ENCODE peak calls at places on chromosomes 3 and 15, in eight cellular contexts. C, B, M, F, G, N, I and Y are unnamed samples.

GRCh38 chr3:127786358-127787070 is 35.8 kb downstream of the MGLL start:
- DNase-seq in N (peak), C (peak), I (no peak), F (peak), B (peak), M (no peak), G (peak), Y (no peak)

GRCh38 chr3:32577621-32578556 is 7.2 kb upstream of the DYNC1LI1 start:
- DNase-seq in F (no peak), I (peak), C (no peak), N (peak), B (no peak), M (peak), G (no peak), Y (peak)

GRCh38 chr3:194561306-194561974 is 71.8 kb downstream of the TMEM44 start:
- DNase-seq in M (peak), G (no peak), C (no peak), B (no peak), F (no peak), N (peak), I (peak), Y (no peak)

GRCh38 chr3:120193554-120193953 is 91.5 kb downstream of the GPR156 start:
- DNase-seq in B (no peak), F (no peak), C (no peak), G (no peak), N (no peak), M (no peak), I (no peak), Y (no peak)

GRCh38 chr3:56837196-56837955 is 35.6 kb upstream of the ARHGEF3 start:
- DNase-seq in B (no peak), G (no peak), C (no peak), M (no peak), F (no peak), I (peak), N (no peak), Y (no peak)

GRCh38 chr3:69869643-69870042 is 129.9 kb upstream of the SAMMSON start:
- DNase-seq in M (peak), N (peak), I (peak), B (no peak), F (no peak), G (no peak), C (no peak), Y (no peak)

GRCh38 chr15:26158176-26158575 is 295.0 kb upstream of the ATP10A start:
- DNase-seq in N (no peak), B (no peak), M (no peak), F (no peak), G (no peak), C (no peak), I (no peak), Y (no peak)

GRCh38 chr3:127865941-127866340 is 43.6 kb upstream of the MGLL start:
- DNase-seq in I (peak), F (no peak), G (no peak), B (no peak), C (no peak), N (peak), M (peak), Y (no peak)

GRCh38 chr3:155643581-155644165 is 101.2 kb downstream of the PLCH1 start:
- DNase-seq in F (no peak), M (no peak), G (no peak), N (no peak), C (no peak), I (no peak), B (no peak), Y (no peak)

GRCh38 chr15:33430564-33430963 is 119.8 kb downstream of the RYR3 start:
- DNase-seq in I (no peak), M (no peak), F (no peak), G (no peak), N (no peak), B (no peak), C (no peak), Y (no peak)

GRCh38 chr3:158961911-158962310 is 160.1 kb downstream of the MFSD1 start:
- DNase-seq in F (no peak), N (no peak), G (no peak), C (no peak), I (peak), M (no peak), B (no peak), Y (no peak)

GRCh38 chr15:97654677-97655076 is 305.8 kb upstream of the ARRDC4 start:
- DNase-seq in I (no peak), M (no peak), N (no peak), G (no peak), B (no peak), C (no peak), F (no peak), Y (no peak)

GRCh38 chr3:52236424-52236886 is 2.5 kb downstream of the TWF2 start:
- DNase-seq in N (no peak), I (no peak), C (no peak), G (no peak), B (no peak), F (no peak), M (no peak), Y (no peak)

GRCh38 chr15:69758810-69759410 is 306.3 kb downstream of the RPLP1 start:
- DNase-seq in F (no peak), N (peak), C (peak), B (peak), G (no peak), M (peak), I (no peak), Y (peak)

GRCh38 chr3:155870945-155871745 is 695 bp downstream of the GMPS start:
- DNase-seq in G (peak), F (peak), C (peak), M (no peak), N (no peak), B (peak), I (peak), Y (no peak)

GRCh38 chr3:58575986-58576652 is 1.1 kb downstream of the FAM107A start:
- DNase-seq in B (no peak), I (no peak), C (peak), F (no peak), N (no peak), M (peak), G (no peak), Y (no peak)

GRCh38 chr3:45940004-45940780 is 3.1 kb upstream of the CXCR6 start:
- DNase-seq in B (no peak), M (no peak), F (no peak), N (no peak), G (peak), C (no peak), I (no peak), Y (no peak)

GRCh38 chr15:35194296-35194695 is 109.2 kb upstream of the NANOGP8 start:
- DNase-seq in G (no peak), B (no peak), I (peak), M (peak), N (peak), C (no peak), F (no peak), Y (no peak)

GRCh38 chr3:184377882-184378445 is at the start of gene THPO:
- DNase-seq in F (peak), C (peak), B (no peak), N (no peak), G (no peak), M (no peak), I (no peak), Y (no peak)

GRCh38 chr15:36370735-36371115 is 208.7 kb upstream of the CDIN1 start:
- DNase-seq in B (no peak), I (peak), F (no peak), G (no peak), N (peak), M (peak), C (no peak), Y (no peak)

GRCh38 chr3:136380530-136380929 is 130.4 kb downstream of the PCCB start:
- DNase-seq in N (no peak), M (no peak), F (no peak), I (peak), G (no peak), B (no peak), C (no peak), Y (no peak)

GRCh38 chr3:144636833-144637232 is 665.2 kb downstream of the DIPK2A start:
- DNase-seq in N (no peak), F (no peak), G (no peak), I (no peak), C (peak), M (no peak), B (peak), Y (no peak)

GRCh38 chr15:78991879-78992278 is 47.0 kb upstream of the CTSH start:
- DNase-seq in G (peak), M (no peak), F (no peak), N (no peak), C (no peak), I (no peak), B (no peak), Y (no peak)

GRCh38 chr15:88636039-88636438 is 2.8 kb upstream of the ISG20 start:
- DNase-seq in I (peak), N (no peak), M (no peak), G (no peak), B (peak), F (peak), C (peak), Y (no peak)

GRCh38 chr15:65611888-65612615 is 1.1 kb upstream of the INTS14 start:
- DNase-seq in I (no peak), C (no peak), N (no peak), G (no peak), F (peak), B (peak), M (no peak), Y (no peak)

GRCh38 chr15:41928637-41929620 is 35.1 kb upstream of the SPTBN5 start:
- DNase-seq in F (peak), N (no peak), G (no peak), B (no peak), M (no peak), C (no peak), I (no peak), Y (no peak)

DNA sequence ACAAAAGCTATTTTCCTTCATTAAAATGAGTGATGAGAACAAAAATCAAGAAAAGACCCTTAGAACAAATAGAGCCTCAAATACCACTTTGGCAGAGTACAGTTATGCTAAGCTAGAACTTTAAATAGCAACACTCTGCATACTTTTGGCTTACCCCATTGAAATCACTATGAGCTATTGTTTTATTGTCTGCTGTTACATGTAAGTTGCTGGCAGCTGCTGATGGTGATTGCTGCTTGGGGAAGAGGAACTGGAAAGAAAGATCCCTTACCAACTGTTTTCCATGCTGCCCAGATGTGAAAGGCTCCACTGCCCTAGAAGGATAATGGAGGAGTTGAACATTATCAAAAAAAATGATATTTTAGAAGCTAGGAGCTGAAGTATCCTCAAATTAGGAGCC is 135.4 kb downstream of the SYNPR start:
- DNase-seq in B (no peak), M (no peak), G (no peak), F (no peak), C (no peak), I (no peak), N (no peak), Y (no peak)
- H3K4me3 ChIP-seq in B (no peak), M (no peak), G (no peak), F (no peak), C (no peak), I (no peak), N (no peak), Y (no peak)

DNA sequence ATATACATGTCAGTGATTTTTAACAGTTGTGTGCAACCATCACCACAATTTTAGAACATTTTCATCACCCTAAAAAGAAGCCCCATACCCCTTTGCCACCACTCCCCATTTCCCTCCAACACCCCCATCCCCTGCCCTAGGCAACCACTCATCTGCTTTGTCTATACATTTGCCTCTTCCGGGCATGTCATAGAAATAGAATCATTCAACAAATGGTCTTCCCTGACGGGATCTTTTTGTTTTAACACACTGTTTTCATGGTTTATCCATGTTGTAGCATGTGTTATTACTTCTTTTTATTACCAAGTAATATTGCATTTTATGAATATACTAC is 4.0 kb downstream of the VILL start:
- DNase-seq in B (no peak), G (no peak), C (no peak), I (no peak), F (no peak), N (no peak), M (no peak), Y (no peak)
- H3K4me3 ChIP-seq in B (no peak), G (peak), C (no peak), I (peak), F (peak), N (peak), M (peak), Y (peak)

GRCh38 chr3:152392474-152392873 is 123.7 kb downstream of the MBNL1 start:
- DNase-seq in G (no peak), B (no peak), I (no peak), M (no peak), N (no peak), C (no peak), F (no peak), Y (no peak)

GRCh38 chr3:152389316-152389934 is 120.7 kb downstream of the MBNL1 start:
- DNase-seq in G (no peak), B (no peak), F (no peak), N (no peak), M (no peak), I (peak), C (no peak), Y (no peak)

GRCh38 chr3:152388631-152389030 is 119.9 kb downstream of the MBNL1 start:
- DNase-seq in C (no peak), I (peak), N (no peak), M (no peak), F (no peak), B (no peak), G (no peak), Y (no peak)

GRCh38 chr3:152391671-152392070 is 122.9 kb downstream of the MBNL1 start:
- DNase-seq in N (no peak), G (no peak), M (no peak), F (no peak), B (no peak), I (no peak), C (no peak), Y (no peak)

GRCh38 chr3:152390647-152391046 is 121.9 kb downstream of the MBNL1 start:
- DNase-seq in C (no peak), M (no peak), B (no peak), G (no peak), I (no peak), N (no peak), F (no peak), Y (no peak)
- H3K4me3 ChIP-seq in C (no peak), M (no peak), B (no peak), G (no peak), I (no peak), N (no peak), F (no peak), Y (no peak)

DNA sequence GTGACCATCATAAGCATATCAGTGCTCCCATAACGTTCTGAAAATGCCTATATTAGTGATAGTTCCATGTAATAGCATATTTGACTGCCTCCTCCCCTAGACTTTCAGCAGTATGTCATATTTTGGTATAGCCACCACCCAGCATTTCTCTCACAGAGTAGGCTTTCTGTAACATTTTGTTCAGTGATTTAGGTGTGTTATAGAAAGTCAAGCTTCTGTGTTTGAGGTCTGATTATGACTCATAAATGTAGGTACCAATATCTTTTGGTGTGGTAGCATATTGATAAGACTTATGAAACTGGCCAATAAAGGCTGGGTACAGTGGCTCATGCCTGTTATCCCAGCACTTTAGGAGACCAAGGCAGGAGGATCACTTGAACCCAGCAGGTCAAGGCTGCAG is 34.3 kb upstream of the ZMAT3 start:
- DNase-seq in I (no peak), B (no peak), M (no peak), F (no peak), N (no peak), G (no peak), C (no peak), Y (no peak)
- H3K4me3 ChIP-seq in I (no peak), B (no peak), M (no peak), F (no peak), N (no peak), G (no peak), C (no peak), Y (no peak)

GRCh38 chr15:38861108-38861507 is 296.5 kb upstream of the RASGRP1 start:
- DNase-seq in F (no peak), M (no peak), G (no peak), B (peak), N (no peak), I (no peak), C (no peak), Y (no peak)
- H3K4me3 ChIP-seq in F (no peak), M (no peak), G (no peak), B (no peak), N (no peak), I (no peak), C (no peak), Y (no peak)

DNA sequence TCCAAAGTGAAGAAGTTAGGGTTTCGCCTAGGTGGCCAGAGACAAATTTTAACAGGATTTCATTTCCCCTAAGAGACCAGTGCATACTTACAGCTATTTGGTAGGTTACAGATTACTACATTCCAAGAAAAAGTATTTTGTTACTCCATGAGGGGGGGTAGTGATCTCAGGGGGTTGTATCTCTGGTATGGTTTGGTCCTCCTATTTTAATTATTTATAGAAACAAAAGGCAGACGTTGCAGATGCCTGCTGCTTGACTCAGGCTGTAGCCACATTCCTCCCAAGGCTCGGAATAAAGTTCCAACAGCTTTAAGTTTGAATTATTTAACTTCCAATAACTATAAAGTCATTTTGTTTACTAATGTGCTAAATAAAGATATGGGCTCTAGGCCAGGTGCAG is 1.3 kb upstream of the TRIM59 start:
- DNase-seq in M (peak), C (no peak), G (no peak), B (no peak), N (peak), I (no peak), F (no peak), Y (no peak)
- H3K4me3 ChIP-seq in M (no peak), C (no peak), G (no peak), B (no peak), N (no peak), I (no peak), F (no peak), Y (no peak)